ENCODE peak calls at places on chromosomes 3 and 15, in seven cellular contexts. T is fibroblast of lung, D is MM.1S, W is astrocyte, E is GM23248, O is mammary epithelial cell, Q is HepG2. L is an unnamed sample.
A peak's percentile ranks its signal among the peaks of the same experiment; 100 is the strongest.

GRCh38 chr3:16332904-16333426 is 68.0 kb downstream of the OXNAD1 start:
- DNase-seq in D (no peak), E (peak; percentile 73), O (no peak), Q (peak; percentile 93), T (peak; percentile 84), W (peak; percentile 76), L (no peak)

GRCh38 chr15:94414921-94415320 is 183.6 kb downstream of the MCTP2 start:
- DNase-seq in O (no peak), D (no peak), T (no peak), W (no peak), E (no peak), Q (no peak), L (peak; percentile 18)

GRCh38 chr3:127690106-127690505 is 17.4 kb downstream of the ABTB1 start:
- DNase-seq in E (peak; percentile 90), O (peak; percentile 49), T (peak; percentile 82), Q (peak; percentile 20), W (peak; percentile 67), D (no peak), L (peak; percentile 63)

GRCh38 chr15:92226020-92226612 is 167.6 kb upstream of the ST8SIA2 start:
- DNase-seq in W (peak; percentile 7), O (peak; percentile 37), Q (peak; percentile 25), E (peak; percentile 49), T (peak; percentile 20), D (no peak), L (peak; percentile 22)

GRCh38 chr3:117853923-117854322 is 1144.3 kb downstream of the TUSC7 start:
- DNase-seq in O (peak; percentile 1), Q (no peak), E (peak; percentile 87), T (peak; percentile 88), W (peak; percentile 87), D (no peak), L (peak; percentile 76)

GRCh38 chr3:197298858-197299854 is 744 bp upstream of the DLG1 start:
- DNase-seq in T (peak; percentile 28), D (peak; percentile 83), W (no peak), E (peak; percentile 21), O (peak; percentile 84), Q (peak; percentile 49), L (peak; percentile 77)

GRCh38 chr15:40912478-40912877 is 16.7 kb upstream of the DLL4 start:
- DNase-seq in T (no peak), O (no peak), E (no peak), D (no peak), W (no peak), Q (no peak), L (no peak)

GRCh38 chr3:157531771-157532170 is 28.6 kb upstream of the VEPH1 start:
- DNase-seq in T (peak; percentile 59), Q (no peak), O (no peak), D (no peak), W (peak; percentile 32), E (peak; percentile 37), L (peak; percentile 20)

GRCh38 chr3:140216249-140216648 is 281.3 kb downstream of the CLSTN2 start:
- DNase-seq in W (no peak), T (no peak), Q (no peak), O (peak; percentile 4), E (peak; percentile 40), D (no peak), L (no peak)

GRCh38 chr15:42349178-42349577 is 10.1 kb upstream of the CAPN3 start:
- DNase-seq in W (peak; percentile 55), D (no peak), E (peak; percentile 69), Q (no peak), T (peak; percentile 67), O (no peak), L (no peak)

GRCh38 chr3:65793495-65794200 is 245.1 kb downstream of the MAGI1 start:
- DNase-seq in W (peak; percentile 23), Q (no peak), D (no peak), E (no peak), O (peak; percentile 37), T (peak; percentile 31), L (peak; percentile 72)

GRCh38 chr3:1828519-1828918 is 270.1 kb upstream of the CNTN4 start:
- DNase-seq in D (no peak), Q (no peak), W (no peak), T (no peak), E (no peak), O (no peak), L (no peak)

GRCh38 chr3:52005571-52005986 is 9.9 kb upstream of the RPL29 start:
- DNase-seq in Q (no peak), W (peak; percentile 79), D (no peak), E (peak; percentile 85), O (peak; percentile 63), T (peak; percentile 85), L (no peak)

GRCh38 chr15:44882499-44882968 is 74.0 kb upstream of the TERB2 start:
- DNase-seq in W (no peak), E (no peak), D (no peak), O (peak; percentile 77), T (no peak), Q (no peak), L (peak; percentile 16)

DNA sequence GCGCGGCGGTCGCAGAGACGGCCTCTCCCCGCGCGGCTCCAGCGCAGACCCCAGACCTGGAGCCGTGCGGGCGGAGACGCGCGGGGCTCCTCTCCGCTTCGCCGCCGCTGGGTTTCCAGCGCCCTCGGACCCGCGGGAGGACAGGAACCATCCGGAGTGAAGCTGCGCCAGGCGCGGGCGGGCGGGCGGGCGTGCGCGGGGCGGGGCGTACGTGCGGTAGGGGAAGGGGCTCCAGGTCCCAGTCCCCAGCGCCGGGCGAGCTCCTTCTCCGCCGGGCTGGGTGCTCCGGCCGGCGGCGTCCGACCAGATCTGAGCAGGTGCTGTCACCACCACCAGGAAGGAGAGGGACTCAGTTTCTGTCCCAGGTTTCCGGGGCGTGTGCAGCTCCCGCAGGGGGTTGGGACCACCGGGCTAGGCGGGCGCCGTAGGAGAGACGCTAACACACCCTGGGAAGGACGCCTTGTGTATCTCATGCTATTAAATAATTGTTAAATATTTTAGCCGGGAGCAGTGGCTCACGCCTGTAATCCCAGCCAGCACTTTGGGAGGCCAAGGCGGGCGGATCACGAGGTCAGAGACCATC is at the start of gene CHRNA3:
- DNase-seq in O (no peak), Q (no peak), W (no peak), E (no peak), D (no peak), T (no peak), L (no peak)
- TF ChIP-seq EZH2 in O (no peak), Q (no peak), W (no peak), E (no peak), D (no peak), T (peak; percentile 58), L (peak; percentile 6)

DNA sequence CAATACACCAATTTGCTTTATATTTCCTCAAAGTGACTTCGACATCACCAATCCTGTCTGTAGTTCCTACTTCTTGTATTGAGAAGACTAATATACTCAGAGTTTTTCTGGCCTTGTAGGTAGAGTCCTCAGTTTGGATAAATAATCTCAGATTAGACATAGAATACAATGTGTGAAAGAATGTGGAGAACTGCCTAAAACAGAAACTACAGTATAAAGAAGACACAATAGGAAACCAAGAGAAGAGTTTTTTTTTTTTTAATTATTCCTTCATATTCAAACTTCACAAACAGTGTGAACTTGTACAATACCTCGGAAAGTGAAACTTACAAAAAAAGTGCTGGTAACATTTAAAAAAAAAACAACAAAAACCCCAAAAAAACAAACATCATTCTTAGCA is 20.4 kb downstream of the TIGIT start:
- DNase-seq in E (no peak), O (no peak), Q (no peak), W (no peak), D (no peak), T (no peak), L (no peak)
- H3K4me2 ChIP-seq in E (no peak overlapping the region), O (no peak overlapping the region), Q (no peak overlapping the region), W (no peak overlapping the region), D (no peak overlapping the region), T (no peak overlapping the region), L (no peak overlapping the region)

DNA sequence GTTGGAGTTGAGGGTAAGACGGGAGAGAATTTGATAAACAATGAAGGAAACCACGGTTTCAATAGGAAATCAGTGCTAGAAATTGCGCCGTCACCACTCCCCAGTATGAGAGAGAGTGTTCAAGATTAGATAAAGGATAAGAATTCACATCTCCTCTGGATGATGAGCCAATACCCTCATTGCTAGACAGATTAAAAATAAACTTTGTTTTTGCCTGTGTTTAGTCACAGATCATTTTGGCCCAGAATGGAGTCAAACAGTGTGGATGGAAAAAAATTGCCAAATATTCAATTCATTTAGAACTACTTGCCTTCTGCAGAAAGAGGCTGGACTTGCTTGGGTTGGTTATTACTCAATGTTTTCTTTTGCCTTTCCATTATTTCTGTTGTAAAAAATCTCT is 209.0 kb upstream of the NR2F2 start:
- DNase-seq in Q (no peak), W (peak; percentile 67), E (peak; percentile 45), T (peak; percentile 67), O (no peak), D (no peak), L (no peak)
- TF ChIP-seq EZH2 in Q (no peak), W (no peak), E (no peak), T (no peak), O (no peak), D (no peak), L (no peak)

GRCh38 chr15:74962671-74963070 is 6.1 kb upstream of the RPP25 start:
- DNase-seq in T (no peak), D (no peak), Q (no peak), W (no peak), E (no peak), O (no peak), L (no peak)

GRCh38 chr15:74967670-74968069 is 11.1 kb upstream of the RPP25 start:
- DNase-seq in E (no peak), D (no peak), T (no peak), W (no peak), O (peak; percentile 29), Q (no peak), L (no peak)

GRCh38 chr15:74962219-74962618 is 5.6 kb upstream of the RPP25 start:
- DNase-seq in D (no peak), T (no peak), Q (no peak), W (no peak), O (no peak), E (no peak), L (no peak)

GRCh38 chr15:74963213-74963612 is 6.6 kb upstream of the RPP25 start:
- DNase-seq in Q (no peak), W (no peak), T (no peak), E (no peak), D (no peak), O (no peak), L (no peak)

GRCh38 chr15:74964794-74965193 is 8.2 kb upstream of the RPP25 start:
- DNase-seq in Q (no peak), D (peak; percentile 30), T (peak; percentile 21), E (peak; percentile 52), W (no peak), O (no peak), L (peak; percentile 67)
- H3K4me2 ChIP-seq in Q (no peak overlapping the region), D (peak overlapping the region; percentile 2), T (no peak overlapping the region), E (no peak overlapping the region), W (peak overlapping the region; percentile 53), O (no peak overlapping the region), L (peak overlapping the region; percentile 34)

GRCh38 chr3:151460774-151461450 is at the start of gene IGSF10:
- DNase-seq in Q (no peak), O (no peak), D (no peak), W (no peak), E (peak; percentile 32), T (no peak), L (no peak)
- TF ChIP-seq EZH2 in Q (no peak), O (peak; percentile 64), D (no peak), W (peak; percentile 68), E (no peak), T (peak; percentile 25), L (no peak)